ENCODE peak calls at places on chromosomes 6 and 20, in nine cellular contexts. J is tibial artery; L is psoas muscle; Q is amygdala; D is GM23338; G is effector memory CD8-positive, alpha-beta T cell; F is C1 segment of cervical spinal cord; P is brain microvascular endothelial cell; M is EL. N is an unnamed sample.

GRCh38 chr6:81995548-81996289 is 243.2 kb upstream of the TENT5A start:
- DNase-seq in F (no peak), L (no peak), M (peak), J (no peak), Q (no peak), P (peak), G (no peak), D (no peak), N (no peak)

GRCh38 chr6:32604434-32604877 is 14.8 kb upstream of the HLA-DRB1 start:
- DNase-seq in F (no peak), D (no peak), M (no peak), G (no peak), P (no peak), L (no peak), J (no peak), Q (no peak), N (no peak)

GRCh38 chr20:8129211-8129986 is 2.7 kb upstream of the PLCB1 start:
- DNase-seq in G (no peak), M (peak), Q (no peak), F (no peak), D (no peak), L (no peak), P (no peak), J (no peak), N (no peak)

GRCh38 chr6:93419304-93420162 is at the start of gene EPHA7:
- DNase-seq in J (peak), M (peak), D (peak), F (peak), Q (peak), L (peak), P (peak), G (no peak), N (peak)

GRCh38 chr6:154509421-154510143 is 903 bp downstream of the CNKSR3 start:
- DNase-seq in P (no peak), L (peak), J (peak), Q (no peak), G (no peak), D (peak), M (peak), F (peak), N (peak)

GRCh38 chr20:24675651-24676352 is 206.4 kb downstream of the SYNDIG1 start:
- DNase-seq in G (no peak), L (no peak), J (no peak), F (no peak), Q (no peak), D (no peak), P (no peak), M (no peak), N (no peak)

GRCh38 chr6:143007626-143008025 is 53.1 kb upstream of the AIG1 start:
- DNase-seq in Q (no peak), D (no peak), F (no peak), G (no peak), L (no peak), J (peak), M (peak), P (no peak), N (no peak)

GRCh38 chr20:62668441-62669027 is 26.2 kb downstream of the SLCO4A1 start:
- DNase-seq in P (peak), L (peak), M (peak), F (peak), J (peak), D (peak), Q (peak), G (peak), N (peak)

GRCh38 chr6:3571836-3572235 is 115.0 kb upstream of the SLC22A23 start:
- DNase-seq in F (no peak), Q (no peak), M (no peak), P (no peak), J (no peak), L (no peak), G (no peak), D (no peak), N (no peak)

GRCh38 chr6:77880501-77880900 is 227.7 kb downstream of the MEI4 start:
- DNase-seq in P (peak), D (no peak), L (no peak), F (no peak), M (peak), G (no peak), Q (no peak), J (no peak), N (no peak)

GRCh38 chr6:147699637-147700036 is 191.1 kb downstream of the SAMD5 start:
- DNase-seq in M (peak), J (no peak), P (peak), L (no peak), D (no peak), G (no peak), F (no peak), Q (no peak), N (no peak)

GRCh38 chr6:106568518-106568917 is 60.8 kb downstream of the RTN4IP1 start:
- DNase-seq in P (no peak), L (no peak), Q (no peak), J (no peak), G (no peak), F (no peak), D (no peak), M (peak), N (no peak)

GRCh38 chr6:161908872-161909271 is 635.0 kb upstream of the AGPAT4 start:
- DNase-seq in G (no peak), Q (no peak), F (no peak), L (no peak), M (no peak), D (peak), P (no peak), J (no peak), N (no peak)